ENCODE peak calls at places on chromosomes 1 and 21, in eight cellular contexts. X, A, C, R, K, M, I and L are unnamed samples.

GRCh38 chr1:36651176-36651910 is 168.6 kb upstream of the CSF3R start:
- DNase-seq in X (no peak), A (no peak), C (no peak), R (no peak), K (no peak), M (no peak), I (no peak), L (no peak)

GRCh38 chr1:229028987-229029550 is 241.8 kb upstream of the RAB4A start:
- DNase-seq in X (no peak), A (no peak), C (no peak), R (no peak), K (no peak), M (no peak), I (no peak), L (no peak)

GRCh38 chr1:192575499-192576189 is at the start of gene RGS1:
- DNase-seq in X (peak; percentile 43), A (no peak), C (peak; percentile 76), R (no peak), K (no peak), M (peak; percentile 68), I (no peak), L (no peak)

GRCh38 chr1:234958066-234958701 is 170.5 kb downstream of the TOMM20 start:
- DNase-seq in X (no peak), A (no peak), C (no peak), R (peak; percentile 69), K (no peak), M (no peak), I (no peak), L (no peak)

GRCh38 chr1:7745783-7746182 is 25.3 kb upstream of the VAMP3 start:
- DNase-seq in X (peak; percentile 59), A (no peak), C (no peak), R (no peak), K (peak; percentile 67), M (no peak), I (no peak), L (no peak)

GRCh38 chr1:226604846-226605572 is 56.4 kb downstream of the STUM start:
- DNase-seq in X (no peak), A (no peak), C (no peak), R (no peak), K (no peak), M (peak; percentile 57), I (no peak), L (no peak)

GRCh38 chr1:40840526-40841323 is 21.4 kb downstream of the CITED4 start:
- DNase-seq in X (no peak), A (no peak), C (no peak), R (no peak), K (no peak), M (no peak), I (no peak), L (no peak)

GRCh38 chr1:192235127-192235526 is 76.9 kb downstream of the RGS18 start:
- DNase-seq in X (no peak), A (no peak), C (no peak), R (no peak), K (no peak), M (no peak), I (no peak), L (no peak)

GRCh38 chr1:181141431-181141910 is 53.0 kb downstream of the IER5 start:
- DNase-seq in X (peak; percentile 77), A (no peak), C (peak; percentile 25), R (no peak), K (no peak), M (peak; percentile 67), I (peak; percentile 59), L (no peak)

GRCh38 chr1:107272321-107272720 is 131.5 kb downstream of the NTNG1 start:
- DNase-seq in X (no peak), A (no peak), C (no peak), R (no peak), K (no peak), M (no peak), I (no peak), L (no peak)

GRCh38 chr21:38980416-38981319 is 174.9 kb downstream of the ETS2 start:
- DNase-seq in X (no peak), A (no peak), C (no peak), R (no peak), K (no peak), M (no peak), I (no peak), L (no peak)

GRCh38 chr1:169259816-169260215 is 107.8 kb downstream of the NME7 start:
- DNase-seq in X (no peak), A (no peak), C (no peak), R (no peak), K (no peak), M (no peak), I (no peak), L (no peak)

GRCh38 chr1:112472142-112472541 is 36.6 kb upstream of the WNT2B start:
- DNase-seq in X (no peak), A (no peak), C (no peak), R (no peak), K (no peak), M (no peak), I (no peak), L (no peak)

GRCh38 chr1:234602334-234603220 is 7.4 kb downstream of the IRF2BP2 start:
- DNase-seq in X (peak; percentile 68), A (no peak), C (peak; percentile 59), R (no peak), K (no peak), M (peak; percentile 70), I (no peak), L (no peak)

GRCh38 chr1:160578694-160579191 is 553 bp downstream of the CD84 start:
- DNase-seq in X (no peak), A (no peak), C (no peak), R (no peak), K (no peak), M (no peak), I (no peak), L (no peak)

GRCh38 chr1:30908446-30908885 is at the start of gene SDC3:
- DNase-seq in X (no peak), A (peak; percentile 58), C (peak; percentile 27), R (no peak), K (no peak), M (no peak), I (no peak), L (no peak)

GRCh38 chr1:228014235-228014930 is 7.6 kb downstream of the WNT3A start:
- DNase-seq in X (peak; percentile 21), A (no peak), C (no peak), R (peak; percentile 71), K (peak; percentile 50), M (peak; percentile 64), I (no peak), L (no peak)

GRCh38 chr1:228015276-228016180 is 8.7 kb downstream of the WNT3A start:
- DNase-seq in X (no peak), A (no peak), C (no peak), R (peak; percentile 62), K (peak; percentile 22), M (no peak), I (no peak), L (no peak)

GRCh38 chr1:228012555-228012954 is 5.8 kb downstream of the WNT3A start:
- DNase-seq in X (no peak), A (no peak), C (no peak), R (peak; percentile 16), K (no peak), M (no peak), I (no peak), L (no peak)

GRCh38 chr1:228011721-228012311 is 5.0 kb downstream of the WNT3A start:
- DNase-seq in X (no peak), A (no peak), C (no peak), R (peak; percentile 77), K (peak; percentile 28), M (peak; percentile 54), I (no peak), L (no peak)

GRCh38 chr1:228013322-228014234 is 6.8 kb downstream of the WNT3A start:
- DNase-seq in X (peak; percentile 25), A (no peak), C (no peak), R (peak; percentile 83), K (peak; percentile 76), M (peak; percentile 46), I (no peak), L (no peak)
- TF ChIP-seq POLR2AphosphoS5 in X (no peak), A (no peak), C (no peak), R (no peak), K (no peak), M (no peak), I (no peak), L (no peak)

GRCh38 chr21:17539743-17540341 is 27.0 kb downstream of the CXADR start:
- DNase-seq in X (no peak), A (no peak), C (no peak), R (no peak), K (no peak), M (no peak), I (no peak), L (no peak)

GRCh38 chr21:17540530-17540929 is 27.7 kb downstream of the CXADR start:
- DNase-seq in X (no peak), A (no peak), C (no peak), R (no peak), K (no peak), M (no peak), I (no peak), L (no peak)

GRCh38 chr21:17539323-17539722 is 26.5 kb downstream of the CXADR start:
- DNase-seq in X (no peak), A (no peak), C (no peak), R (no peak), K (no peak), M (no peak), I (no peak), L (no peak)

GRCh38 chr21:17538576-17538975 is 25.7 kb downstream of the CXADR start:
- DNase-seq in X (no peak), A (no peak), C (no peak), R (no peak), K (no peak), M (no peak), I (no peak), L (no peak)

DNA sequence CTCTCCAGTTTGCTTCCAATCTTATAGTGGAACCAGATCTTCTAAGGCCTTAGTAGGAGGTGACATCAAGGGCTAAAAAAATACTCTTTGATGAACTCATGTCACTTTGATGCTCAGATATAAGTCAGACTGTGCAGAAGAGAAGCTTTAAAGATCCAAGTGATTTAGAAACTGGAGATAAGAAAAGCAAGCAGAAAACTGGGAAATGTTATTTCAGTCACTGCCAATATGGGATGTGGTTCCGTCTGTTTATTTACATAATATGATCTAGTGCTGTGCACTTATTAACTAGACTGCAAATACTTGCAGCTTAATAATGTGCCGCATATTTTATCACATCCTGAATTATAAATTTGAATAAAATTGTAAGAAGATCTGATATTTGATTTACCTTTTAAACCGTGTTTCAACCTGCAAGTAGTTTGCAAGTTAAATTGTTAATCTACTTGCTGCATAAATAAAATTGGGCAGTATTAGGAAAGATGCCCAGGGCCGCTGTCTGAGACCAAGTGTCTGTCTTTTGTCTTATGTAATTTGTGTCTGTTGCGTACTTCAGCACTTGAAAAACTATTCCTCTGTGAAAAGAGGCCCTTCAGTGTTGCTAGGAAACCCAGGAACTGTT is 29.6 kb downstream of the CXADR start:
- DNase-seq in X (no peak), A (no peak), C (no peak), R (no peak), K (no peak), M (no peak), I (no peak), L (no peak)
- TF ChIP-seq POLR2AphosphoS5 in X (no peak), A (no peak), C (no peak), R (no peak), K (no peak), M (peak; percentile 69), I (no peak), L (no peak)

GRCh38 chr1:58732087-58732486 is 32.2 kb upstream of the MYSM1 start:
- DNase-seq in X (no peak), A (no peak), C (no peak), R (no peak), K (no peak), M (no peak), I (no peak), L (no peak)
- TF ChIP-seq POLR2AphosphoS5 in X (no peak), A (no peak), C (no peak), R (no peak), K (no peak), M (no peak), I (no peak), L (no peak)

GRCh38 chr21:46323710-46324389 is at the start of the genes C21orf58 and PCNT:
- DNase-seq in X (peak; percentile 97), A (peak; percentile 97), C (peak; percentile 98), R (peak; percentile 99), K (peak; percentile 97), M (peak; percentile 99), I (peak; percentile 74), L (peak; percentile 95)
- TF ChIP-seq POLR2AphosphoS5 in X (peak; percentile 43), A (no peak), C (peak; percentile 25), R (no peak), K (peak; percentile 38), M (peak; percentile 59), I (peak; percentile 74), L (peak; percentile 63)